ENCODE peak calls at places on chromosomes 7 and 10, in seven cellular contexts. B is Kasumi-1; K is amygdala; S is activated CD4-positive, alpha-beta T cell treated with anti-CD3 and anti-CD28 coated beads for 48 hours; Q is activated T-helper 9 cell treated with anti-CD3 and anti-CD28 coated beads, Interleukin-2, amount 50 U/mL, for 16 hours; O is GM10248; Y is stimulated activated CD4-positive, alpha-beta T cell treated with anti-CD3 and anti-CD28 coated beads, Interleukin-1b, Interleukin-23, amount 100 ng/mL, for 4 hours. N is an unnamed sample.

GRCh38 chr10:43227911-43228782 is 38.7 kb downstream of the RASGEF1A start:
- DNase-seq in B (no peak), K (no peak), S (peak), Q (no peak), O (no peak), Y (no peak), N (no peak)

GRCh38 chr7:101486056-101486763 is 123.5 kb downstream of the COL26A1 start:
- DNase-seq in B (no peak), K (no peak), S (no peak), Q (no peak), O (no peak), Y (no peak), N (no peak)

GRCh38 chr7:157785486-157786186 is 448.8 kb downstream of the DNAJB6 start:
- DNase-seq in B (no peak), K (no peak), S (no peak), Q (no peak), O (no peak), Y (no peak), N (no peak)

GRCh38 chr7:105958037-105958436 is 5.0 kb upstream of the CDHR3 start:
- DNase-seq in B (no peak), K (no peak), S (no peak), Q (no peak), O (no peak), Y (no peak), N (no peak)

GRCh38 chr7:46485481-46486065 is 564.5 kb upstream of the IGFBP3 start:
- DNase-seq in B (no peak), K (no peak), S (no peak), Q (no peak), O (no peak), Y (no peak), N (peak)

GRCh38 chr10:29731760-29732159 is 97.0 kb upstream of the SVIL start:
- DNase-seq in B (no peak), K (no peak), S (no peak), Q (no peak), O (no peak), Y (no peak), N (no peak)

GRCh38 chr7:86937499-86937898 is 122.0 kb downstream of the ELAPOR2 start:
- DNase-seq in B (no peak), K (no peak), S (no peak), Q (no peak), O (no peak), Y (no peak), N (peak)

GRCh38 chr10:98391578-98391991 is 23.4 kb downstream of the PYROXD2 start:
- DNase-seq in B (no peak), K (no peak), S (no peak), Q (no peak), O (no peak), Y (no peak), N (no peak)

GRCh38 chr7:149598721-149599308 is 101.2 kb upstream of the ZNF746 start:
- DNase-seq in B (peak), K (no peak), S (peak), Q (no peak), O (peak), Y (no peak), N (peak)

GRCh38 chr7:56023500-56023899 is 27.7 kb downstream of the PSPH start:
- DNase-seq in B (no peak), K (no peak), S (no peak), Q (no peak), O (no peak), Y (no peak), N (no peak)

GRCh38 chr10:88385601-88386203 is 197.4 kb downstream of the RNLS start:
- DNase-seq in B (peak), K (no peak), S (peak), Q (peak), O (peak), Y (no peak), N (no peak)

GRCh38 chr7:66326501-66327180 is 121.5 kb downstream of the TPST1 start:
- DNase-seq in B (no peak), K (no peak), S (no peak), Q (no peak), O (no peak), Y (no peak), N (peak)

GRCh38 chr7:26853788-26854393 is 10.5 kb downstream of the SKAP2 start:
- DNase-seq in B (peak), K (no peak), S (no peak), Q (no peak), O (no peak), Y (no peak), N (peak)